ENCODE peak calls at places on chromosome 10, in six cellular contexts. One of them, this sample, is unnamed.

GRCh38 chr10:11205026-11205772 is 187.5 kb downstream of the CELF2 start:
- DNase-seq in endothelial cell: no peak
- DNase-seq in stimulated activated CD4-positive, alpha-beta T cell treated with anti-CD3 and anti-CD28 coated beads, Interleukin-1b, Interleukin-23, amount 100 ng/mL, for 1 hour: no peak
- DNase-seq in GM12864: no peak
- DNase-seq in activated CD4-positive, alpha-beta T cell treated with anti-CD3 and anti-CD28 coated beads, Interleukin-2, amount 50 U/mL, for 1 hour: no peak
- DNase-seq in AG04450: no peak
- DNase-seq in this sample: no peak

GRCh38 chr10:5566606-5567005 is 41.8 kb downstream of the CALML3 start:
- DNase-seq in endothelial cell: no peak
- DNase-seq in stimulated activated CD4-positive, alpha-beta T cell treated with anti-CD3 and anti-CD28 coated beads, Interleukin-1b, Interleukin-23, amount 100 ng/mL, for 1 hour: no peak
- DNase-seq in GM12864: no peak
- DNase-seq in activated CD4-positive, alpha-beta T cell treated with anti-CD3 and anti-CD28 coated beads, Interleukin-2, amount 50 U/mL, for 1 hour: peak; percentile 29
- DNase-seq in AG04450: no peak
- DNase-seq in this sample: no peak

GRCh38 chr10:13528138-13528874 is 508 bp downstream of the BEND7 start:
- DNase-seq in endothelial cell: peak; percentile 53
- DNase-seq in stimulated activated CD4-positive, alpha-beta T cell treated with anti-CD3 and anti-CD28 coated beads, Interleukin-1b, Interleukin-23, amount 100 ng/mL, for 1 hour: no peak
- DNase-seq in GM12864: no peak
- DNase-seq in activated CD4-positive, alpha-beta T cell treated with anti-CD3 and anti-CD28 coated beads, Interleukin-2, amount 50 U/mL, for 1 hour: no peak
- DNase-seq in AG04450: no peak
- DNase-seq in this sample: no peak

GRCh38 chr10:29731760-29732159 is 97.0 kb upstream of the SVIL start:
- DNase-seq in endothelial cell: no peak
- DNase-seq in stimulated activated CD4-positive, alpha-beta T cell treated with anti-CD3 and anti-CD28 coated beads, Interleukin-1b, Interleukin-23, amount 100 ng/mL, for 1 hour: no peak
- DNase-seq in GM12864: no peak
- DNase-seq in activated CD4-positive, alpha-beta T cell treated with anti-CD3 and anti-CD28 coated beads, Interleukin-2, amount 50 U/mL, for 1 hour: no peak
- DNase-seq in AG04450: no peak
- DNase-seq in this sample: no peak

GRCh38 chr10:33803248-33803647 is 468.8 kb upstream of the NRP1 start:
- DNase-seq in endothelial cell: no peak
- DNase-seq in stimulated activated CD4-positive, alpha-beta T cell treated with anti-CD3 and anti-CD28 coated beads, Interleukin-1b, Interleukin-23, amount 100 ng/mL, for 1 hour: no peak
- DNase-seq in GM12864: no peak
- DNase-seq in activated CD4-positive, alpha-beta T cell treated with anti-CD3 and anti-CD28 coated beads, Interleukin-2, amount 50 U/mL, for 1 hour: no peak
- DNase-seq in AG04450: no peak
- DNase-seq in this sample: no peak

GRCh38 chr10:91162495-91163268 is 57.8 kb upstream of the PCGF5 start:
- DNase-seq in endothelial cell: peak; percentile 47
- DNase-seq in stimulated activated CD4-positive, alpha-beta T cell treated with anti-CD3 and anti-CD28 coated beads, Interleukin-1b, Interleukin-23, amount 100 ng/mL, for 1 hour: peak; percentile 47
- DNase-seq in GM12864: no peak
- DNase-seq in activated CD4-positive, alpha-beta T cell treated with anti-CD3 and anti-CD28 coated beads, Interleukin-2, amount 50 U/mL, for 1 hour: peak; percentile 79
- DNase-seq in AG04450: no peak
- DNase-seq in this sample: peak; percentile 76

GRCh38 chr10:88659725-88660592 is 4.3 kb upstream of the LIPF start:
- DNase-seq in endothelial cell: no peak
- DNase-seq in stimulated activated CD4-positive, alpha-beta T cell treated with anti-CD3 and anti-CD28 coated beads, Interleukin-1b, Interleukin-23, amount 100 ng/mL, for 1 hour: no peak
- DNase-seq in GM12864: no peak
- DNase-seq in activated CD4-positive, alpha-beta T cell treated with anti-CD3 and anti-CD28 coated beads, Interleukin-2, amount 50 U/mL, for 1 hour: no peak
- DNase-seq in AG04450: no peak
- DNase-seq in this sample: no peak

GRCh38 chr10:33612116-33612515 is 277.6 kb upstream of the NRP1 start:
- DNase-seq in endothelial cell: no peak
- DNase-seq in stimulated activated CD4-positive, alpha-beta T cell treated with anti-CD3 and anti-CD28 coated beads, Interleukin-1b, Interleukin-23, amount 100 ng/mL, for 1 hour: no peak
- DNase-seq in GM12864: no peak
- DNase-seq in activated CD4-positive, alpha-beta T cell treated with anti-CD3 and anti-CD28 coated beads, Interleukin-2, amount 50 U/mL, for 1 hour: no peak
- DNase-seq in AG04450: no peak
- DNase-seq in this sample: no peak

GRCh38 chr10:18097524-18097923 is 42.7 kb upstream of the CACNB2 start:
- DNase-seq in endothelial cell: no peak
- DNase-seq in stimulated activated CD4-positive, alpha-beta T cell treated with anti-CD3 and anti-CD28 coated beads, Interleukin-1b, Interleukin-23, amount 100 ng/mL, for 1 hour: no peak
- DNase-seq in GM12864: no peak
- DNase-seq in activated CD4-positive, alpha-beta T cell treated with anti-CD3 and anti-CD28 coated beads, Interleukin-2, amount 50 U/mL, for 1 hour: no peak
- DNase-seq in AG04450: no peak
- DNase-seq in this sample: no peak

GRCh38 chr10:98676895-98677294 is 230.2 kb upstream of the HPS1 start:
- DNase-seq in endothelial cell: no peak
- DNase-seq in stimulated activated CD4-positive, alpha-beta T cell treated with anti-CD3 and anti-CD28 coated beads, Interleukin-1b, Interleukin-23, amount 100 ng/mL, for 1 hour: no peak
- DNase-seq in GM12864: no peak
- DNase-seq in activated CD4-positive, alpha-beta T cell treated with anti-CD3 and anti-CD28 coated beads, Interleukin-2, amount 50 U/mL, for 1 hour: no peak
- DNase-seq in AG04450: no peak
- DNase-seq in this sample: no peak

GRCh38 chr10:53209941-53210611 is 437.5 kb upstream of the MBL2 start:
- DNase-seq in endothelial cell: no peak
- DNase-seq in stimulated activated CD4-positive, alpha-beta T cell treated with anti-CD3 and anti-CD28 coated beads, Interleukin-1b, Interleukin-23, amount 100 ng/mL, for 1 hour: no peak
- DNase-seq in GM12864: no peak
- DNase-seq in activated CD4-positive, alpha-beta T cell treated with anti-CD3 and anti-CD28 coated beads, Interleukin-2, amount 50 U/mL, for 1 hour: no peak
- DNase-seq in AG04450: no peak
- DNase-seq in this sample: no peak

GRCh38 chr10:100303724-100304319 is 17.3 kb upstream of the BLOC1S2 start:
- DNase-seq in endothelial cell: no peak
- DNase-seq in stimulated activated CD4-positive, alpha-beta T cell treated with anti-CD3 and anti-CD28 coated beads, Interleukin-1b, Interleukin-23, amount 100 ng/mL, for 1 hour: no peak
- DNase-seq in GM12864: no peak
- DNase-seq in activated CD4-positive, alpha-beta T cell treated with anti-CD3 and anti-CD28 coated beads, Interleukin-2, amount 50 U/mL, for 1 hour: no peak
- DNase-seq in AG04450: no peak
- DNase-seq in this sample: no peak

GRCh38 chr10:120011359-120012132 is 119.0 kb downstream of the SEC23IP start:
- DNase-seq in endothelial cell: no peak
- DNase-seq in stimulated activated CD4-positive, alpha-beta T cell treated with anti-CD3 and anti-CD28 coated beads, Interleukin-1b, Interleukin-23, amount 100 ng/mL, for 1 hour: no peak
- DNase-seq in GM12864: no peak
- DNase-seq in activated CD4-positive, alpha-beta T cell treated with anti-CD3 and anti-CD28 coated beads, Interleukin-2, amount 50 U/mL, for 1 hour: no peak
- DNase-seq in AG04450: no peak
- DNase-seq in this sample: no peak

GRCh38 chr10:47021850-47022249 is 110.6 kb downstream of the PTPN20 start:
- DNase-seq in endothelial cell: peak; percentile 3
- DNase-seq in stimulated activated CD4-positive, alpha-beta T cell treated with anti-CD3 and anti-CD28 coated beads, Interleukin-1b, Interleukin-23, amount 100 ng/mL, for 1 hour: no peak
- DNase-seq in GM12864: no peak
- DNase-seq in activated CD4-positive, alpha-beta T cell treated with anti-CD3 and anti-CD28 coated beads, Interleukin-2, amount 50 U/mL, for 1 hour: no peak
- DNase-seq in AG04450: no peak
- DNase-seq in this sample: no peak

GRCh38 chr10:79434816-79435215 is 10.6 kb downstream of the ZCCHC24 start:
- DNase-seq in endothelial cell: no peak
- DNase-seq in stimulated activated CD4-positive, alpha-beta T cell treated with anti-CD3 and anti-CD28 coated beads, Interleukin-1b, Interleukin-23, amount 100 ng/mL, for 1 hour: no peak
- DNase-seq in GM12864: no peak
- DNase-seq in activated CD4-positive, alpha-beta T cell treated with anti-CD3 and anti-CD28 coated beads, Interleukin-2, amount 50 U/mL, for 1 hour: no peak
- DNase-seq in AG04450: no peak
- DNase-seq in this sample: no peak

GRCh38 chr10:131081386-131081785 is 230.1 kb downstream of the TCERG1L start:
- DNase-seq in endothelial cell: no peak
- DNase-seq in stimulated activated CD4-positive, alpha-beta T cell treated with anti-CD3 and anti-CD28 coated beads, Interleukin-1b, Interleukin-23, amount 100 ng/mL, for 1 hour: no peak
- DNase-seq in GM12864: no peak
- DNase-seq in activated CD4-positive, alpha-beta T cell treated with anti-CD3 and anti-CD28 coated beads, Interleukin-2, amount 50 U/mL, for 1 hour: no peak
- DNase-seq in AG04450: no peak
- DNase-seq in this sample: no peak

GRCh38 chr10:97731346-97732051 is 5.4 kb upstream of the ZFYVE27 start:
- DNase-seq in endothelial cell: peak; percentile 71
- DNase-seq in stimulated activated CD4-positive, alpha-beta T cell treated with anti-CD3 and anti-CD28 coated beads, Interleukin-1b, Interleukin-23, amount 100 ng/mL, for 1 hour: peak; percentile 24
- DNase-seq in GM12864: no peak
- DNase-seq in activated CD4-positive, alpha-beta T cell treated with anti-CD3 and anti-CD28 coated beads, Interleukin-2, amount 50 U/mL, for 1 hour: peak; percentile 50
- DNase-seq in AG04450: peak; percentile 61
- DNase-seq in this sample: peak; percentile 42

GRCh38 chr10:131282961-131283360 is 28.6 kb downstream of the TCERG1L start:
- DNase-seq in endothelial cell: no peak
- DNase-seq in stimulated activated CD4-positive, alpha-beta T cell treated with anti-CD3 and anti-CD28 coated beads, Interleukin-1b, Interleukin-23, amount 100 ng/mL, for 1 hour: no peak
- DNase-seq in GM12864: no peak
- DNase-seq in activated CD4-positive, alpha-beta T cell treated with anti-CD3 and anti-CD28 coated beads, Interleukin-2, amount 50 U/mL, for 1 hour: no peak
- DNase-seq in AG04450: no peak
- DNase-seq in this sample: no peak

GRCh38 chr10:69716711-69717560 is 84.8 kb upstream of the COL13A1 start:
- DNase-seq in endothelial cell: peak; percentile 49
- DNase-seq in stimulated activated CD4-positive, alpha-beta T cell treated with anti-CD3 and anti-CD28 coated beads, Interleukin-1b, Interleukin-23, amount 100 ng/mL, for 1 hour: peak; percentile 36
- DNase-seq in GM12864: no peak
- DNase-seq in activated CD4-positive, alpha-beta T cell treated with anti-CD3 and anti-CD28 coated beads, Interleukin-2, amount 50 U/mL, for 1 hour: peak; percentile 57
- DNase-seq in AG04450: no peak
- DNase-seq in this sample: peak; percentile 30

GRCh38 chr10:110500515-110500905 is 2.8 kb downstream of the DUSP5 start:
- DNase-seq in endothelial cell: no peak
- DNase-seq in stimulated activated CD4-positive, alpha-beta T cell treated with anti-CD3 and anti-CD28 coated beads, Interleukin-1b, Interleukin-23, amount 100 ng/mL, for 1 hour: no peak
- DNase-seq in GM12864: no peak
- DNase-seq in activated CD4-positive, alpha-beta T cell treated with anti-CD3 and anti-CD28 coated beads, Interleukin-2, amount 50 U/mL, for 1 hour: no peak
- DNase-seq in AG04450: no peak
- DNase-seq in this sample: no peak

GRCh38 chr10:4058514-4059029 is 273.6 kb upstream of the KLF6 start:
- DNase-seq in endothelial cell: no peak
- DNase-seq in stimulated activated CD4-positive, alpha-beta T cell treated with anti-CD3 and anti-CD28 coated beads, Interleukin-1b, Interleukin-23, amount 100 ng/mL, for 1 hour: no peak
- DNase-seq in GM12864: no peak
- DNase-seq in activated CD4-positive, alpha-beta T cell treated with anti-CD3 and anti-CD28 coated beads, Interleukin-2, amount 50 U/mL, for 1 hour: no peak
- DNase-seq in AG04450: no peak
- DNase-seq in this sample: no peak

GRCh38 chr10:45444976-45445898 is 71.2 kb downstream of the ALOX5 start:
- DNase-seq in endothelial cell: no peak
- DNase-seq in stimulated activated CD4-positive, alpha-beta T cell treated with anti-CD3 and anti-CD28 coated beads, Interleukin-1b, Interleukin-23, amount 100 ng/mL, for 1 hour: no peak
- DNase-seq in GM12864: no peak
- DNase-seq in activated CD4-positive, alpha-beta T cell treated with anti-CD3 and anti-CD28 coated beads, Interleukin-2, amount 50 U/mL, for 1 hour: no peak
- DNase-seq in AG04450: no peak
- DNase-seq in this sample: no peak

GRCh38 chr10:123142701-123143161 is 5.2 kb upstream of the HMX2 start:
- DNase-seq in endothelial cell: no peak
- DNase-seq in stimulated activated CD4-positive, alpha-beta T cell treated with anti-CD3 and anti-CD28 coated beads, Interleukin-1b, Interleukin-23, amount 100 ng/mL, for 1 hour: no peak
- DNase-seq in GM12864: no peak
- DNase-seq in activated CD4-positive, alpha-beta T cell treated with anti-CD3 and anti-CD28 coated beads, Interleukin-2, amount 50 U/mL, for 1 hour: no peak
- DNase-seq in AG04450: no peak
- DNase-seq in this sample: no peak

GRCh38 chr10:128914681-128915080 is 552.4 kb upstream of the MGMT start:
- DNase-seq in endothelial cell: no peak
- DNase-seq in stimulated activated CD4-positive, alpha-beta T cell treated with anti-CD3 and anti-CD28 coated beads, Interleukin-1b, Interleukin-23, amount 100 ng/mL, for 1 hour: no peak
- DNase-seq in GM12864: no peak
- DNase-seq in activated CD4-positive, alpha-beta T cell treated with anti-CD3 and anti-CD28 coated beads, Interleukin-2, amount 50 U/mL, for 1 hour: no peak
- DNase-seq in AG04450: no peak
- DNase-seq in this sample: no peak

GRCh38 chr10:43197834-43198681 is 59.8 kb downstream of the CSGALNACT2 start:
- DNase-seq in endothelial cell: peak; percentile 60
- DNase-seq in stimulated activated CD4-positive, alpha-beta T cell treated with anti-CD3 and anti-CD28 coated beads, Interleukin-1b, Interleukin-23, amount 100 ng/mL, for 1 hour: no peak
- DNase-seq in GM12864: no peak
- DNase-seq in activated CD4-positive, alpha-beta T cell treated with anti-CD3 and anti-CD28 coated beads, Interleukin-2, amount 50 U/mL, for 1 hour: no peak
- DNase-seq in AG04450: no peak
- DNase-seq in this sample: no peak

GRCh38 chr10:68489919-68490318 is 18.1 kb upstream of the DNA2 start:
- DNase-seq in endothelial cell: no peak
- DNase-seq in stimulated activated CD4-positive, alpha-beta T cell treated with anti-CD3 and anti-CD28 coated beads, Interleukin-1b, Interleukin-23, amount 100 ng/mL, for 1 hour: no peak
- DNase-seq in GM12864: no peak
- DNase-seq in activated CD4-positive, alpha-beta T cell treated with anti-CD3 and anti-CD28 coated beads, Interleukin-2, amount 50 U/mL, for 1 hour: no peak
- DNase-seq in AG04450: no peak
- DNase-seq in this sample: no peak

GRCh38 chr10:114332808-114333207 is 71.5 kb downstream of the AFAP1L2 start:
- DNase-seq in endothelial cell: no peak
- DNase-seq in stimulated activated CD4-positive, alpha-beta T cell treated with anti-CD3 and anti-CD28 coated beads, Interleukin-1b, Interleukin-23, amount 100 ng/mL, for 1 hour: no peak
- DNase-seq in GM12864: no peak
- DNase-seq in activated CD4-positive, alpha-beta T cell treated with anti-CD3 and anti-CD28 coated beads, Interleukin-2, amount 50 U/mL, for 1 hour: no peak
- DNase-seq in AG04450: no peak
- DNase-seq in this sample: no peak

GRCh38 chr10:91471602-91472001 is 61.5 kb downstream of the HECTD2 start:
- DNase-seq in endothelial cell: no peak
- DNase-seq in stimulated activated CD4-positive, alpha-beta T cell treated with anti-CD3 and anti-CD28 coated beads, Interleukin-1b, Interleukin-23, amount 100 ng/mL, for 1 hour: no peak
- DNase-seq in GM12864: no peak
- DNase-seq in activated CD4-positive, alpha-beta T cell treated with anti-CD3 and anti-CD28 coated beads, Interleukin-2, amount 50 U/mL, for 1 hour: no peak
- DNase-seq in AG04450: no peak
- DNase-seq in this sample: no peak

GRCh38 chr10:53135213-53135896 is 362.8 kb upstream of the MBL2 start:
- DNase-seq in endothelial cell: no peak
- DNase-seq in stimulated activated CD4-positive, alpha-beta T cell treated with anti-CD3 and anti-CD28 coated beads, Interleukin-1b, Interleukin-23, amount 100 ng/mL, for 1 hour: no peak
- DNase-seq in GM12864: no peak
- DNase-seq in activated CD4-positive, alpha-beta T cell treated with anti-CD3 and anti-CD28 coated beads, Interleukin-2, amount 50 U/mL, for 1 hour: no peak
- DNase-seq in AG04450: no peak
- DNase-seq in this sample: no peak

GRCh38 chr10:113958631-113959382 is 84.9 kb upstream of the ADRB1 start:
- DNase-seq in endothelial cell: no peak
- DNase-seq in stimulated activated CD4-positive, alpha-beta T cell treated with anti-CD3 and anti-CD28 coated beads, Interleukin-1b, Interleukin-23, amount 100 ng/mL, for 1 hour: no peak
- DNase-seq in GM12864: no peak
- DNase-seq in activated CD4-positive, alpha-beta T cell treated with anti-CD3 and anti-CD28 coated beads, Interleukin-2, amount 50 U/mL, for 1 hour: no peak
- DNase-seq in AG04450: peak; percentile 72
- DNase-seq in this sample: no peak

GRCh38 chr10:28677889-28678686 is 767 bp downstream of the BAMBI start:
- DNase-seq in endothelial cell: peak; percentile 56
- DNase-seq in stimulated activated CD4-positive, alpha-beta T cell treated with anti-CD3 and anti-CD28 coated beads, Interleukin-1b, Interleukin-23, amount 100 ng/mL, for 1 hour: no peak
- DNase-seq in GM12864: no peak
- DNase-seq in activated CD4-positive, alpha-beta T cell treated with anti-CD3 and anti-CD28 coated beads, Interleukin-2, amount 50 U/mL, for 1 hour: peak; percentile 8
- DNase-seq in AG04450: no peak
- DNase-seq in this sample: peak; percentile 30

GRCh38 chr10:133003195-133003594 is 60.8 kb upstream of the CFAP46 start:
- DNase-seq in endothelial cell: no peak
- DNase-seq in stimulated activated CD4-positive, alpha-beta T cell treated with anti-CD3 and anti-CD28 coated beads, Interleukin-1b, Interleukin-23, amount 100 ng/mL, for 1 hour: no peak
- DNase-seq in GM12864: no peak
- DNase-seq in activated CD4-positive, alpha-beta T cell treated with anti-CD3 and anti-CD28 coated beads, Interleukin-2, amount 50 U/mL, for 1 hour: no peak
- DNase-seq in AG04450: no peak
- DNase-seq in this sample: no peak

GRCh38 chr10:72229261-72230251 is 13.5 kb upstream of the ASCC1 start:
- DNase-seq in endothelial cell: no peak
- DNase-seq in stimulated activated CD4-positive, alpha-beta T cell treated with anti-CD3 and anti-CD28 coated beads, Interleukin-1b, Interleukin-23, amount 100 ng/mL, for 1 hour: no peak
- DNase-seq in GM12864: no peak
- DNase-seq in activated CD4-positive, alpha-beta T cell treated with anti-CD3 and anti-CD28 coated beads, Interleukin-2, amount 50 U/mL, for 1 hour: no peak
- DNase-seq in AG04450: no peak
- DNase-seq in this sample: no peak